ENCODE peak calls at places on chromosomes 11 and 22, in five cellular contexts. One of them, this sample, is unnamed.

GRCh38 chr11:69245041-69245440 is 48.9 kb upstream of the MYEOV start:
- DNase-seq in pancreas: no peak
- DNase-seq in T-helper 22 cell: no peak
- DNase-seq in neuronal stem cell: no peak
- DNase-seq in AG08396: no peak
- DNase-seq in this sample: no peak

GRCh38 chr11:92211576-92212167 is 12.9 kb upstream of the FAT3 start:
- DNase-seq in pancreas: no peak
- DNase-seq in T-helper 22 cell: no peak
- DNase-seq in neuronal stem cell: peak; percentile 33
- DNase-seq in AG08396: peak; percentile 59
- DNase-seq in this sample: no peak

GRCh38 chr11:64760759-64761417 is 1.1 kb upstream of the PYGM start:
- DNase-seq in pancreas: no peak
- DNase-seq in T-helper 22 cell: no peak
- DNase-seq in neuronal stem cell: no peak
- DNase-seq in AG08396: peak; percentile 13
- DNase-seq in this sample: no peak

GRCh38 chr11:104118105-104118762 is 45.7 kb downstream of the PDGFD start:
- DNase-seq in pancreas: no peak
- DNase-seq in T-helper 22 cell: no peak
- DNase-seq in neuronal stem cell: no peak
- DNase-seq in AG08396: no peak
- DNase-seq in this sample: no peak

GRCh38 chr11:86722041-86722440 is 49.6 kb upstream of the ME3 start:
- DNase-seq in pancreas: no peak
- DNase-seq in T-helper 22 cell: no peak
- DNase-seq in neuronal stem cell: no peak
- DNase-seq in AG08396: peak; percentile 34
- DNase-seq in this sample: no peak

GRCh38 chr11:122367809-122368231 is 251.8 kb upstream of the BLID start:
- DNase-seq in pancreas: peak; percentile 31
- DNase-seq in T-helper 22 cell: no peak
- DNase-seq in neuronal stem cell: no peak
- DNase-seq in AG08396: peak; percentile 48
- DNase-seq in this sample: no peak

GRCh38 chr22:30880181-30880601 is 88.4 kb downstream of the MORC2 start:
- DNase-seq in pancreas: no peak
- DNase-seq in T-helper 22 cell: no peak
- DNase-seq in neuronal stem cell: no peak
- DNase-seq in AG08396: no peak
- DNase-seq in this sample: no peak

GRCh38 chr22:20922141-20922751 is 5.0 kb downstream of the CRKL start:
- DNase-seq in pancreas: no peak
- DNase-seq in T-helper 22 cell: no peak
- DNase-seq in neuronal stem cell: no peak
- DNase-seq in AG08396: no peak
- DNase-seq in this sample: no peak

GRCh38 chr11:95821640-95822039 is 31.3 kb downstream of the CEP57 start:
- DNase-seq in pancreas: no peak
- DNase-seq in T-helper 22 cell: no peak
- DNase-seq in neuronal stem cell: no peak
- DNase-seq in AG08396: no peak
- DNase-seq in this sample: no peak

GRCh38 chr11:118438314-118438931 is 2.1 kb downstream of the KMT2A start:
- DNase-seq in pancreas: peak; percentile 24
- DNase-seq in T-helper 22 cell: peak; percentile 51
- DNase-seq in neuronal stem cell: no peak
- DNase-seq in AG08396: peak; percentile 75
- DNase-seq in this sample: peak; percentile 37

This sample was measured in H54.